ENCODE peak calls at places on chromosomes 7 and 10, in seven cellular contexts. D is tibial nerve, J is HepG2, W is suprapubic skin, I is A549, X is ovary, U is lower leg skin. A is an unnamed sample.

GRCh38 chr7:87543623-87544022 is 57.1 kb downstream of the ABCB1 start:
- DNase-seq in D (no peak), J (no peak), W (no peak), I (no peak), X (no peak), U (no peak), A (no peak)

GRCh38 chr10:93921338-93921737 is 27.6 kb downstream of the SLC35G1 start:
- DNase-seq in D (peak), J (no peak), W (no peak), I (peak), X (no peak), U (no peak), A (no peak)

GRCh38 chr7:19621740-19622139 is 87.1 kb downstream of the POLR1F start:
- DNase-seq in D (no peak), J (no peak), W (no peak), I (no peak), X (no peak), U (no peak), A (no peak)

GRCh38 chr10:94546058-94546595 is 539 bp downstream of the HELLS start:
- DNase-seq in D (no peak), J (peak), W (no peak), I (peak), X (no peak), U (no peak), A (peak)

GRCh38 chr10:73857446-73857845 is 16.9 kb downstream of the CAMK2G start:
- DNase-seq in D (no peak), J (no peak), W (no peak), I (no peak), X (no peak), U (no peak), A (peak)

GRCh38 chr7:42678315-42678714 is 233.6 kb downstream of the C7orf25 start:
- DNase-seq in D (no peak), J (no peak), W (no peak), I (no peak), X (no peak), U (no peak), A (no peak)

GRCh38 chr7:21543528-21544302 is 876 bp downstream of the DNAH11 start:
- DNase-seq in D (no peak), J (no peak), W (no peak), I (no peak), X (no peak), U (no peak), A (no peak)

GRCh38 chr10:132248455-132249231 is 59.1 kb downstream of the STK32C start:
- DNase-seq in D (no peak), J (no peak), W (no peak), I (peak), X (no peak), U (no peak), A (no peak)

GRCh38 chr7:40324889-40325288 is 190.1 kb downstream of the SUGCT start:
- DNase-seq in D (no peak), J (no peak), W (no peak), I (no peak), X (no peak), U (no peak), A (no peak)

GRCh38 chr7:77433901-77434300 is 17.8 kb upstream of the GSAP start:
- DNase-seq in D (no peak), J (no peak), W (no peak), I (no peak), X (no peak), U (no peak), A (no peak)

GRCh38 chr10:29646238-29646902 is 11.6 kb upstream of the SVIL start:
- DNase-seq in D (peak), J (no peak), W (no peak), I (no peak), X (no peak), U (no peak), A (no peak)

GRCh38 chr7:16954326-16954725 is 72.5 kb upstream of the AGR3 start:
- DNase-seq in D (no peak), J (no peak), W (no peak), I (no peak), X (no peak), U (no peak), A (no peak)

GRCh38 chr7:24337180-24337579 is 53.2 kb downstream of the NPY start:
- DNase-seq in D (no peak), J (no peak), W (no peak), I (no peak), X (no peak), U (no peak), A (no peak)

GRCh38 chr10:17076626-17077025 is 53.0 kb downstream of the CUBN start:
- DNase-seq in D (no peak), J (no peak), W (no peak), I (no peak), X (no peak), U (no peak), A (no peak)

GRCh38 chr10:79203014-79203675 is 134.4 kb downstream of the ZMIZ1 start:
- DNase-seq in D (no peak), J (no peak), W (no peak), I (no peak), X (no peak), U (no peak), A (no peak)

GRCh38 chr10:51250278-51250914 is 176.1 kb downstream of the PRKG1 start:
- DNase-seq in D (no peak), J (no peak), W (no peak), I (no peak), X (no peak), U (no peak), A (no peak)

GRCh38 chr7:23514755-23515154 is 17.0 kb downstream of the TRA2A start:
- DNase-seq in D (no peak), J (no peak), W (no peak), I (no peak), X (no peak), U (no peak), A (no peak)

GRCh38 chr10:79409038-79410035 is 36.1 kb downstream of the ZCCHC24 start:
- DNase-seq in D (no peak), J (no peak), W (no peak), I (no peak), X (peak), U (no peak), A (no peak)

GRCh38 chr7:111931016-111931517 is 275.1 kb downstream of the DOCK4 start:
- DNase-seq in D (no peak), J (peak), W (no peak), I (no peak), X (no peak), U (no peak), A (no peak)

GRCh38 chr10:43479275-43479674 is 42.4 kb downstream of the ZNF487 start:
- DNase-seq in D (no peak), J (no peak), W (no peak), I (no peak), X (no peak), U (no peak), A (no peak)

GRCh38 chr7:24406053-24406561 is 122.1 kb downstream of the NPY start:
- DNase-seq in D (no peak), J (no peak), W (no peak), I (no peak), X (no peak), U (no peak), A (no peak)

GRCh38 chr7:157022681-157023588 is 12.5 kb upstream of the MNX1 start:
- DNase-seq in D (no peak), J (no peak), W (peak), I (no peak), X (no peak), U (no peak), A (no peak)

GRCh38 chr7:66326501-66327180 is 121.5 kb downstream of the TPST1 start:
- DNase-seq in D (no peak), J (no peak), W (no peak), I (no peak), X (no peak), U (no peak), A (no peak)

GRCh38 chr10:132904169-132904813 is 38.1 kb downstream of the CFAP46 start:
- DNase-seq in D (no peak), J (peak), W (no peak), I (peak), X (peak), U (no peak), A (peak)

DNA sequence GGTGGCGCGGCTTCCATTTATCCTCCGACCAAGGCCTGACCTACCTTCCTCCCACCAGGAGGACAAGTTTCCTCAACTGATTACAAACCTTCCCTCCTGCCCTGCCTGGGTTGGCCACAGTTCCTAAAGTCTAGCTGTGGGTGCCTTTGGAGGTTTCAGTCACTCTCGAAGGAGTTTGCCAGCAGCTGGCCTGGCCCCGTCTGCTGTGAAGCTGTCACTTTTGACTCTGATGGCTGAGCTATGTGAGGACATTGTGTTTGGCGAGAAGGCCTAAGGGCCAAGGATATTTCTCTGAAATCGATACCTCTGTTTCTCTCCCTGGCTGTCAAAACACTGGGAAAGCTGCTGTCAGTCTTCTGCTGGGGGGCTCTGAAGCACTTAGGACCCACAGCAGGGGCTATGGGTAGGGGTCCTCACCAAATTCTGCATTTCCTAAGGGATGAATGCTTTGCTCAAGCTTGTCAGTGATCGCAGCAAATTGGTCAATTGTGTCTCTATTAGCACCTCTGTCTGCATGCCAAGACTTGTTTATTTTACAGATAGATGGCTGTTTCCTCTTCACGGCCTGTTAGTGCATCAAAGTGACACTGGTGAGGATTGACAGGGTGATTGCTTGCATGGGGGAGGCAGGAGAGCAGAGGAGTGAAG is 31.9 kb upstream of the SAMD8 start:
- DNase-seq in D (no peak), J (no peak), W (no peak), I (no peak), X (no peak), U (no peak), A (no peak)
- TF ChIP-seq POLR2A in D (no peak), J (no peak), W (no peak), I (no peak), X (no peak), U (no peak), A (no peak)

GRCh38 chr7:10655031-10655430 is 318.6 kb upstream of the PHF14 start:
- DNase-seq in D (no peak), J (no peak), W (no peak), I (no peak), X (no peak), U (no peak), A (no peak)
- TF ChIP-seq POLR2A in D (no peak), J (no peak), W (no peak), I (no peak), X (no peak), U (no peak), A (no peak)

GRCh38 chr7:91942312-91942711 is 1.6 kb downstream of the AKAP9 start:
- DNase-seq in D (no peak), J (peak), W (no peak), I (no peak), X (no peak), U (no peak), A (no peak)

GRCh38 chr7:91941450-91941849 is 788 bp downstream of the AKAP9 start:
- DNase-seq in D (peak), J (peak), W (no peak), I (peak), X (peak), U (peak), A (no peak)

GRCh38 chr7:91940171-91940570 is 491 bp upstream of the AKAP9 start:
- DNase-seq in D (peak), J (peak), W (no peak), I (peak), X (peak), U (peak), A (no peak)

GRCh38 chr7:91945476-91945875 is 4.8 kb downstream of the AKAP9 start:
- DNase-seq in D (peak), J (peak), W (no peak), I (peak), X (no peak), U (no peak), A (no peak)

GRCh38 chr7:91940572-91941341 is at the start of gene AKAP9:
- DNase-seq in D (peak), J (peak), W (peak), I (peak), X (peak), U (peak), A (peak)
- TF ChIP-seq POLR2A in D (peak), J (peak), W (no peak), I (peak), X (peak), U (no peak), A (peak)

GRCh38 chr7:106659369-106659962 is 1.5 kb downstream of the CCDC71L start:
- DNase-seq in D (no peak), J (no peak), W (no peak), I (no peak), X (no peak), U (no peak), A (no peak)

GRCh38 chr7:106658504-106659368 is 2.2 kb downstream of the CCDC71L start:
- DNase-seq in D (no peak), J (no peak), W (no peak), I (no peak), X (no peak), U (no peak), A (no peak)

GRCh38 chr7:106659963-106660861 is 746 bp downstream of the CCDC71L start:
- DNase-seq in D (peak), J (no peak), W (peak), I (peak), X (peak), U (peak), A (peak)

GRCh38 chr7:106664343-106664742 is 3.4 kb upstream of the CCDC71L start:
- DNase-seq in D (no peak), J (no peak), W (no peak), I (no peak), X (no peak), U (no peak), A (no peak)

DNA sequence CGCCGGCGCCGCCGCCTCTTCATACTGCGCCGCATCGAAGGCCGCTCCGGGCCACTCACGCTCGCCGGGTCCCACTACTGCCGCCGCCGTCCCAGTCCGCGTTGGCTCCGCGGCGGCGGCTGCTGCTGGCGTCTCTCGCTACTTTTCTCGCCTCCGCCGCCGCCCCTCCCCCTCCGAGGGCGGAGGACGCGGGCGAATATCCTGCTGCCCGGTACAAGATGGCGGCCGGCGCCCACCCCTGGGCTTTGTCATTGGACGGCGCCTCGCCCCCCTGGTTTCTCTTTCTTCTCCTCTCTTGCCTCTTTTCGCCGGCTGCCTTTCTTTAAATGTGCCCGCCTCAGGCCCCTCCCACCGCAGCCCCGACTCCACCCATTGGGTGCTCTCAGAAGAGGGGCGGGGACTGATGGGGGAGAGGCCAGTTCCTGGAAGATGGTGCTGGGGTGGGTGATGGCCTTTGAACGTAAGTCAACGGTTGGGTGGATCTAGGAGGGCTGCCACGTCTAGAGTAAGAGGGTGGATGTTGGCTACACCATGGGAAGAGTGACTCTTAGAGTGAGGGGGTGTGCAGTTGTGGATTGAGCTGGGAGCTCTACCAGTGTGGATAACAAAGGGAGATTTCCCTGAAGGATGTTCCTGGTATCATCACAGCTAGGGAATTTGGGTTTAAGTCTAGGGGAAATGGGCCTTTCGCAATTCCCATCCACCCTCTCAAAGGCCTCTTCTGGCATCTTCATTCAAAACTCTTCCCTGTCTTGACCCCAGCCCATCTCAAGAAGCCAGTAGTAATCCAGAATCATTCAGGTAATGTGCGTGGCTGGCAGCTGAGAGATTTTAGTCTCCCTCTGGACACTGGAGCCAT is at the start of gene CCDC71L:
- DNase-seq in D (peak), J (no peak), W (peak), I (peak), X (peak), U (peak), A (peak)
- TF ChIP-seq POLR2A in D (peak), J (no peak), W (no peak), I (peak), X (peak), U (no peak), A (peak)

DNA sequence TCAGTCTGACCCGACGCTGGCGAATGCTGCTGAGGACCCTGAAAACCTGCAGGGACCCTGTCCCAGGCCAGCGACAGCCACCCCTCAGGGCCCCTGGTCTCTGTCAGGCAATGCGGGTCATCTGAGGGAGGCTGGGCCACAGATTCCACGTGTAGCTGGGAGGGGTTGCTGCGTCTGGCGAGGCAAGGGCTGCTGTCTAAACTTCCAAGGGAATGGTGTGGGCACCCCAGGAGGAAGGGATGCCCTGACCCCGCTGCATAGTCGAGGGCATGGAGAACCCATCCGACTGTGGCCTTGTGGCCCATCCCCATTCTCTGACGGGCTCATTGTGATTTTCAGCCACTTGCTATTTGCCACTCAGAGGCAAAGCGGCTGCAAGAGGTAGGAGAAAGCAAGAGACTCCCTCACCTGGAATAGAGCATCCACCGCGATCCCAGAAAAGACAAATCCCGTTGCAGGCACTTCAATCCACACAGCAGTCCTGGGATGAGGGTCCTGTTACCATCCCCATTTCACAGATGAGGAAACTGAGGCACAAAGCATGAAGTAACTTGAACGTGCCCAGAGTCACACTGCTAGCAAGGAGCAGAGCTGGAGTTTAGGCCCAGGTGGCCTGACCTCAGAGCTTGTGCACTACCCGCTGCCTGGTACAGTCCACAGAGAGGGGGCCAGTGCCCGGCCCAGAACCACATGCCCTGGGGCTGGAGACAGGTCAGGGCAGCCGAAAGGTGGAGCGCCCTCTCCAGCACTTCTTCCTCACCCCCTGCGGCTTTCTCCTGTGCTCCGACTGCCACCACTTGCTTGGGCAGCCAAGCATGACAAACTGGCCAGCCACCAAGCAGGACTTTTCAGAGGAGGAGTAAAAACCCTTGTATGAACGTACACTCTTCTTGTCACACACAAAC is 163.8 kb upstream of the KLF14 start:
- DNase-seq in D (no peak), J (no peak), W (no peak), I (no peak), X (peak), U (no peak), A (no peak)
- TF ChIP-seq POLR2A in D (no peak), J (no peak), W (no peak), I (no peak), X (no peak), U (no peak), A (no peak)

GRCh38 chr10:86106616-86107015 is 260.0 kb downstream of the GRID1 start:
- DNase-seq in D (no peak), J (no peak), W (no peak), I (no peak), X (no peak), U (no peak), A (no peak)
- TF ChIP-seq POLR2A in D (no peak), J (no peak), W (no peak), I (no peak), X (no peak), U (no peak), A (no peak)

GRCh38 chr7:70778585-70778984 is 353.4 kb upstream of the GALNT17 start:
- DNase-seq in D (no peak), J (no peak), W (no peak), I (no peak), X (no peak), U (no peak), A (no peak)

GRCh38 chr7:70786076-70786475 is 345.9 kb upstream of the GALNT17 start:
- DNase-seq in D (no peak), J (no peak), W (no peak), I (no peak), X (no peak), U (no peak), A (no peak)

GRCh38 chr7:70779321-70779720 is 352.6 kb upstream of the GALNT17 start:
- DNase-seq in D (no peak), J (no peak), W (no peak), I (no peak), X (no peak), U (no peak), A (no peak)

GRCh38 chr7:70785427-70785826 is 346.5 kb upstream of the GALNT17 start:
- DNase-seq in D (no peak), J (no peak), W (no peak), I (peak), X (no peak), U (peak), A (no peak)

GRCh38 chr7:70782729-70783290 is 349.1 kb upstream of the GALNT17 start:
- DNase-seq in D (no peak), J (no peak), W (no peak), I (no peak), X (no peak), U (no peak), A (no peak)
- TF ChIP-seq POLR2A in D (no peak), J (no peak), W (no peak), I (no peak), X (no peak), U (no peak), A (no peak)

GRCh38 chr7:94015538-94015937 is 11.4 kb upstream of the BET1 start:
- DNase-seq in D (no peak), J (no peak), W (no peak), I (no peak), X (no peak), U (no peak), A (no peak)
- TF ChIP-seq POLR2A in D (no peak), J (no peak), W (no peak), I (no peak), X (no peak), U (no peak), A (no peak)